ENCODE peak calls at places on chromosome 14, in five cellular contexts. One of them, this sample, is unnamed.

GRCh38 chr14:64209428-64210165 is 84.6 kb downstream of the ESR2 start:
- DNase-seq in esophagus squamous epithelium: no peak
- DNase-seq in AG04450: no peak
- DNase-seq in GM23248: peak; percentile 38
- DNase-seq in brain microvascular endothelial cell: no peak
- DNase-seq in this sample: no peak

GRCh38 chr14:92922155-92922735 is 705 bp upstream of the CHGA start:
- DNase-seq in esophagus squamous epithelium: no peak
- DNase-seq in AG04450: no peak
- DNase-seq in GM23248: no peak
- DNase-seq in brain microvascular endothelial cell: no peak
- DNase-seq in this sample: no peak

GRCh38 chr14:27387458-27387857 is 789.6 kb upstream of the NOVA1 start:
- DNase-seq in esophagus squamous epithelium: no peak
- DNase-seq in AG04450: no peak
- DNase-seq in GM23248: no peak
- DNase-seq in brain microvascular endothelial cell: no peak
- DNase-seq in this sample: no peak

GRCh38 chr14:94646066-94646465 is 33.9 kb downstream of the SERPINA3 start:
- DNase-seq in esophagus squamous epithelium: no peak
- DNase-seq in AG04450: no peak
- DNase-seq in GM23248: no peak
- DNase-seq in brain microvascular endothelial cell: no peak
- DNase-seq in this sample: peak; percentile 8

GRCh38 chr14:71716371-71716770 is 215.9 kb upstream of the RGS6 start:
- DNase-seq in esophagus squamous epithelium: no peak
- DNase-seq in AG04450: no peak
- DNase-seq in GM23248: peak; percentile 84
- DNase-seq in brain microvascular endothelial cell: peak; percentile 85
- DNase-seq in this sample: no peak

GRCh38 chr14:30580616-30581282 is 21.8 kb downstream of the G2E3 start:
- DNase-seq in esophagus squamous epithelium: no peak
- DNase-seq in AG04450: no peak
- DNase-seq in GM23248: no peak
- DNase-seq in brain microvascular endothelial cell: no peak
- DNase-seq in this sample: no peak

GRCh38 chr14:33475623-33476022 is 475.3 kb downstream of the EGLN3 start:
- DNase-seq in esophagus squamous epithelium: no peak
- DNase-seq in AG04450: no peak
- DNase-seq in GM23248: peak; percentile 41
- DNase-seq in brain microvascular endothelial cell: peak; percentile 59
- DNase-seq in this sample: peak; percentile 67

GRCh38 chr14:101069666-101070362 is 166.3 kb upstream of the RTL1 start:
- DNase-seq in esophagus squamous epithelium: no peak
- DNase-seq in AG04450: no peak
- DNase-seq in GM23248: no peak
- DNase-seq in brain microvascular endothelial cell: no peak
- DNase-seq in this sample: no peak

GRCh38 chr14:101196795-101197590 is 293.5 kb upstream of the RTL1 start:
- DNase-seq in esophagus squamous epithelium: no peak
- DNase-seq in AG04450: no peak
- DNase-seq in GM23248: no peak
- DNase-seq in brain microvascular endothelial cell: no peak
- DNase-seq in this sample: no peak

GRCh38 chr14:42782744-42783143 is 1176.1 kb downstream of the LRFN5 start:
- DNase-seq in esophagus squamous epithelium: no peak
- DNase-seq in AG04450: no peak
- DNase-seq in GM23248: no peak
- DNase-seq in brain microvascular endothelial cell: no peak
- DNase-seq in this sample: no peak

GRCh38 chr14:104209985-104210520 is 71.7 kb downstream of the KIF26A start:
- DNase-seq in esophagus squamous epithelium: no peak
- DNase-seq in AG04450: no peak
- DNase-seq in GM23248: no peak
- DNase-seq in brain microvascular endothelial cell: no peak
- DNase-seq in this sample: no peak

GRCh38 chr14:94045101-94045500 is 19.0 kb downstream of the OTUB2 start:
- DNase-seq in esophagus squamous epithelium: no peak
- DNase-seq in AG04450: no peak
- DNase-seq in GM23248: no peak
- DNase-seq in brain microvascular endothelial cell: no peak
- DNase-seq in this sample: no peak

GRCh38 chr14:55122441-55122986 is 6.5 kb upstream of the LGALS3 start:
- DNase-seq in esophagus squamous epithelium: no peak
- DNase-seq in AG04450: no peak
- DNase-seq in GM23248: no peak
- DNase-seq in brain microvascular endothelial cell: peak; percentile 29
- DNase-seq in this sample: no peak

GRCh38 chr14:32408018-32408417 is 78.9 kb downstream of the AKAP6 start:
- DNase-seq in esophagus squamous epithelium: no peak
- DNase-seq in AG04450: no peak
- DNase-seq in GM23248: peak; percentile 43
- DNase-seq in brain microvascular endothelial cell: no peak
- DNase-seq in this sample: no peak

GRCh38 chr14:106635569-106635968 is 1109.2 kb downstream of the TMEM121 start:
- DNase-seq in esophagus squamous epithelium: no peak
- DNase-seq in AG04450: no peak
- DNase-seq in GM23248: no peak
- DNase-seq in brain microvascular endothelial cell: no peak
- DNase-seq in this sample: no peak

GRCh38 chr14:34220921-34221320 is 241.1 kb downstream of the SPTSSA start:
- DNase-seq in esophagus squamous epithelium: no peak
- DNase-seq in AG04450: no peak
- DNase-seq in GM23248: no peak
- DNase-seq in brain microvascular endothelial cell: no peak
- DNase-seq in this sample: no peak

GRCh38 chr14:34436118-34436905 is 25.7 kb downstream of the SPTSSA start:
- DNase-seq in esophagus squamous epithelium: no peak
- DNase-seq in AG04450: peak; percentile 30
- DNase-seq in GM23248: peak; percentile 72
- DNase-seq in brain microvascular endothelial cell: peak; percentile 78
- DNase-seq in this sample: no peak

GRCh38 chr14:100339757-100340453 is 16.8 kb downstream of the SLC25A47 start:
- DNase-seq in esophagus squamous epithelium: no peak
- DNase-seq in AG04450: no peak
- DNase-seq in GM23248: no peak
- DNase-seq in brain microvascular endothelial cell: no peak
- DNase-seq in this sample: no peak

GRCh38 chr14:94476018-94476417 is at the start of gene SERPINA9:
- DNase-seq in esophagus squamous epithelium: no peak
- DNase-seq in AG04450: no peak
- DNase-seq in GM23248: peak; percentile 10
- DNase-seq in brain microvascular endothelial cell: no peak
- DNase-seq in this sample: no peak

GRCh38 chr14:36001936-36002335 is 174.6 kb downstream of the PTCSC3 start:
- DNase-seq in esophagus squamous epithelium: no peak
- DNase-seq in AG04450: no peak
- DNase-seq in GM23248: no peak
- DNase-seq in brain microvascular endothelial cell: no peak
- DNase-seq in this sample: no peak
- H3K27me3 ChIP-seq in esophagus squamous epithelium: no peaks in the 10 kb centered on the region
- H3K27me3 ChIP-seq in AG04450: peaks cover 3% of the 10 kb centered on the region
- H3K27me3 ChIP-seq in GM23248: peaks cover 3% of the 10 kb centered on the region
- H3K27me3 ChIP-seq in brain microvascular endothelial cell: no peaks in the 10 kb centered on the region
- H3K27me3 ChIP-seq in this sample: no peaks in the 10 kb centered on the region

GRCh38 chr14:22556990-22557623 is 31.9 kb downstream of the DAD1 start:
- DNase-seq in esophagus squamous epithelium: no peak
- DNase-seq in AG04450: peak; percentile 33
- DNase-seq in GM23248: peak; percentile 79
- DNase-seq in brain microvascular endothelial cell: peak; percentile 48
- DNase-seq in this sample: peak; percentile 90
- H3K4me3 ChIP-seq in esophagus squamous epithelium: peak overlapping the region; percentile 41
- H3K4me3 ChIP-seq in AG04450: peak overlapping the region; percentile 43
- H3K4me3 ChIP-seq in GM23248: peak overlapping the region; percentile 67
- H3K4me3 ChIP-seq in brain microvascular endothelial cell: peak overlapping the region; percentile 33
- H3K4me3 ChIP-seq in this sample: no peak overlapping the region

GRCh38 chr14:51328089-51328941 is 88.3 kb downstream of the TMX1 start:
- DNase-seq in esophagus squamous epithelium: no peak
- DNase-seq in AG04450: peak; percentile 29
- DNase-seq in GM23248: peak; percentile 82
- DNase-seq in brain microvascular endothelial cell: peak; percentile 59
- DNase-seq in this sample: peak; percentile 77

GRCh38 chr14:51331651-51332367 is 91.8 kb downstream of the TMX1 start:
- DNase-seq in esophagus squamous epithelium: no peak
- DNase-seq in AG04450: no peak
- DNase-seq in GM23248: no peak
- DNase-seq in brain microvascular endothelial cell: no peak
- DNase-seq in this sample: no peak

GRCh38 chr14:51333299-51333698 is 93.3 kb downstream of the TMX1 start:
- DNase-seq in esophagus squamous epithelium: no peak
- DNase-seq in AG04450: no peak
- DNase-seq in GM23248: no peak
- DNase-seq in brain microvascular endothelial cell: no peak
- DNase-seq in this sample: no peak

GRCh38 chr14:51327376-51327775 is 87.3 kb downstream of the TMX1 start:
- DNase-seq in esophagus squamous epithelium: no peak
- DNase-seq in AG04450: no peak
- DNase-seq in GM23248: peak; percentile 43
- DNase-seq in brain microvascular endothelial cell: no peak
- DNase-seq in this sample: peak; percentile 40

DNA sequence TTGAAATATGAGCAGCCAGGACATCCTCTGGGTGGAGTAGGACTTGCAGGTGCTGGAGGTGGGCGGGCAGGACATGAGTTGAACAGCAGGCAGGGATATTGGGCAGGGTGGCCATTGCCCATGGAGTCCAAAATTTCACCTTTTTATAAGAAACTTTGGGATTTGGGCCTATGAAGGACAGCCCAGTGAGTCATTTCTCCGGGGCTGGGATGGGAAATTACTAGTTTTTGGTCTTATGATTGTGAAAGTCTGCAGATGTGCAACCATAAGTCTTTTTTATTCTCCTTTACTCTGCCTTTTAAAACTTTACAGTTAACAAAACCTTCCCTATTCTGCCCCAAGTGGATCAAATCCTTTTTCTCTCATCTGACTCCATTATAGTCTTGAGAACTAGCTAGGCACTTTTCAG is 88.9 kb downstream of the TMX1 start:
- DNase-seq in esophagus squamous epithelium: no peak
- DNase-seq in AG04450: no peak
- DNase-seq in GM23248: peak; percentile 84
- DNase-seq in brain microvascular endothelial cell: no peak
- DNase-seq in this sample: no peak
- H3K27ac ChIP-seq in esophagus squamous epithelium: peak overlapping the region; percentile 82
- H3K27ac ChIP-seq in AG04450: no peak overlapping the region
- H3K27ac ChIP-seq in GM23248: peak overlapping the region; percentile 74
- H3K27ac ChIP-seq in brain microvascular endothelial cell: no peak overlapping the region
- H3K27ac ChIP-seq in this sample: no peak overlapping the region

DNA sequence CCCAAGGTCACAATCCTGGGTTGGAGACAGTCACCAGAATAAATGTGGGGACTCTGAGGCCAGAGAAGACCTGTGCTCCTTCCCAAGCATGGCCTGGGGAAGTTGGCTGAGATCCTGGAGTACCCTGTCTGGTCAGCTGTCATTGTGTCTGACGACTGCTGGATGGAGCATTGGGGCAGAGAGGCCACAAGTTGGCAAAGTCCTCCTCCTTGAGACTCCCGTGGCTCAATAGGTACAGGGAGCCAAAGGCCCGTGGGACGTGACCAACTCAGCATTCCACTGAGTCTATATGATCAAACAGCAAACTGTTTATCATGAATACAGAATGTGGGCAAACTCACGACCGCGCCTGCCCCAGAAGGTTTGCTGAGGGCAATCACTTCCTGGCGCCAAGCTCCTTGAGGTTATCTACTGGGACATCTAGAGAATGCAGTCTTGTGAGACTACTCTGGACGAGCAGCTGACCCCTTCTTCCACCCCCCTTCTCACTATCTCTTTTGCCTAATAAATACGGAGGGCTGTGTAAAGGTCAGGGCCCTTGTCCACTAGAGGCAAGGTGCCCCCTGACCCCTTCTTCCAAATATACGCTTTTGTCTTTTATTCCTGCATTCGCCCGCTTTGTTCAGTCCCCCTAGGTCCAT is 14.3 kb upstream of the SLC10A1 start:
- DNase-seq in esophagus squamous epithelium: no peak
- DNase-seq in AG04450: no peak
- DNase-seq in GM23248: no peak
- DNase-seq in brain microvascular endothelial cell: no peak
- DNase-seq in this sample: no peak
- H3K27me3 ChIP-seq in esophagus squamous epithelium: no peaks in the 10 kb centered on the region
- H3K27me3 ChIP-seq in AG04450: peaks cover 2% of the 10 kb centered on the region
- H3K27me3 ChIP-seq in GM23248: peaks cover 58% of the 10 kb centered on the region
- H3K27me3 ChIP-seq in brain microvascular endothelial cell: no peaks in the 10 kb centered on the region
- H3K27me3 ChIP-seq in this sample: peaks cover 11% of the 10 kb centered on the region